ENCODE peak calls at places on chromosomes 16 and 17, in five cellular contexts. D, H, K, O and P are unnamed samples.

GRCh38 chr16:91484-91883 is 13.5 kb downstream of the MPG start:
- DNase-seq in K (no peak), D (no peak), O (peak), H (no peak), P (peak)

GRCh38 chr16:89134269-89134668 is 37.3 kb upstream of the CDH15 start:
- DNase-seq in O (no peak), K (no peak), D (peak), H (no peak), P (no peak)

GRCh38 chr16:49936791-49937190 is 80.9 kb upstream of the ZNF423 start:
- DNase-seq in H (no peak), O (no peak), K (no peak), D (no peak), P (no peak)

GRCh38 chr16:4694664-4695451 is 1.5 kb downstream of the NUDT16L1 start:
- DNase-seq in D (no peak), O (no peak), H (no peak), K (no peak), P (peak)

GRCh38 chr17:80109713-80110446 is 8.5 kb downstream of the GAA start:
- DNase-seq in K (no peak), D (no peak), O (no peak), H (no peak), P (no peak)

GRCh38 chr16:85430523-85431381 is 182.4 kb upstream of the GSE1 start:
- DNase-seq in K (no peak), O (no peak), H (no peak), D (peak), P (no peak)

GRCh38 chr17:67281053-67281452 is 36.1 kb upstream of the HELZ start:
- DNase-seq in O (no peak), K (no peak), D (peak), H (no peak), P (no peak)

GRCh38 chr17:66957951-66958579 is 6.4 kb upstream of the CACNG4 start:
- DNase-seq in H (no peak), O (no peak), D (no peak), K (no peak), P (no peak)

GRCh38 chr17:48335858-48336500 is 94.0 kb downstream of the SKAP1 start:
- DNase-seq in K (no peak), D (no peak), O (no peak), H (no peak), P (no peak)

GRCh38 chr17:76268015-76268749 is 3.0 kb downstream of the UBALD2 start:
- DNase-seq in K (peak), O (peak), H (no peak), D (peak), P (peak)

GRCh38 chr17:77160877-77161530 is 20.2 kb downstream of the SEC14L1 start:
- DNase-seq in K (no peak), O (no peak), H (no peak), D (no peak), P (no peak)

GRCh38 chr16:86980644-86981043 is 336.5 kb downstream of the C16orf95 start:
- DNase-seq in O (no peak), K (no peak), D (peak), H (no peak), P (no peak)

GRCh38 chr17:51703364-51704341 is 443.3 kb downstream of the UTP18 start:
- DNase-seq in K (no peak), O (peak), H (peak), D (no peak), P (peak)

GRCh38 chr16:4675864-4676786 is 17.2 kb upstream of the NUDT16L1 start:
- DNase-seq in K (no peak), D (no peak), H (no peak), O (no peak), P (peak)

GRCh38 chr16:72312862-72313261 is 140.9 kb upstream of the PMFBP1 start:
- DNase-seq in K (no peak), O (no peak), D (no peak), H (no peak), P (no peak)

GRCh38 chr17:57892146-57892819 is 42.4 kb upstream of the MRPS23 start:
- DNase-seq in K (peak), O (peak), D (peak), H (peak), P (peak)

GRCh38 chr17:66373944-66374817 is 71.8 kb downstream of the PRKCA start:
- DNase-seq in H (peak), O (no peak), K (peak), D (peak), P (peak)

DNA sequence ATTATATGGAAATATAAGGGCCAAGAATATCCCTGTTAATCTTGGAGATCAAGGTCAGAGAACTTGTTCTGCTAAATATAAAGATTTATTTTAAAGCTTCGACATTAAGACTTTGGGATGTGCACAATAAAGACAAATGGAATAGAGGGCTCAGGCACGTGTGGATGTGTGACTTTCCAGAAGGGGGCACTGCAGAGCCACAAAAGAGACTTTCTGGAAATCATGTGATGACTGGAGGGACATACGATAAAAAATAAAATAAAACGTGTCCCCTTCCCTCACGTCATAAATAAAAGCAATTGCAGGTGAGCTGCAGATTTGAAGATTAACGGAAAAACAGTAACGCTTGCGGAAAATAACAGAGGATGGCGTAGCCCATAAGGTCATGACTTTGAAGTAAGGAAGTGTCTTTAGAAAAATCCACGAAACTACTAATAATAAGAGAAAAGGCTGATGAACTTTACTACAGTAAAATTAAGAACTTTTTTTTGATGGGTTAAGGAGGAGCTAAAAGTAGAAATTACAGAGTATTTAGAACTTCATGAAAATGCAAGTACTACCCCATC is 9.4 kb upstream of the ENGASE start:
- DNase-seq in H (peak), O (peak), D (peak), K (no peak), P (peak)
- TF ChIP-seq CTCF in H (peak), O (peak), D (peak), K (peak), P (peak)

DNA sequence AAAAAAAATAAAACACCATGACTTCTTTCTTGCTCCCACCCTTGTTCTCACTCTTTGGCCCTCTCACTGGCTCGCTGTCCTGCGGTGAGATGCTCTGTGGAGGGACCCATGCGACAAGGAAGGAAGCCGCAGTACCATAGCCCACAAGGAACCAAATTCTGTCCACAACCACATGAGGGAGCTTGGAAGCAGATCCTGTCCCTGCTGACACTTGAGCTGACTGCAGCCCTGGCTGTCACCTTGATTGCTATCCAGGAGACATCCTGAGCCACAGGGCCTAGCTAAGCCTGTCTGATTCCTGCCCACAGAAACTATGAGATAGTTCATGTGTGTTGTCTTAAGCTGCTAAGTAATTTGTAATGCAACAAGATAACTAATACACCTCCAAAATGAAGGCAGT is 4.8 kb upstream of the MT2A start:
- DNase-seq in K (no peak), H (peak), D (no peak), O (peak), P (peak)
- TF ChIP-seq CTCF in K (peak), H (peak), D (no peak), O (peak), P (peak)

DNA sequence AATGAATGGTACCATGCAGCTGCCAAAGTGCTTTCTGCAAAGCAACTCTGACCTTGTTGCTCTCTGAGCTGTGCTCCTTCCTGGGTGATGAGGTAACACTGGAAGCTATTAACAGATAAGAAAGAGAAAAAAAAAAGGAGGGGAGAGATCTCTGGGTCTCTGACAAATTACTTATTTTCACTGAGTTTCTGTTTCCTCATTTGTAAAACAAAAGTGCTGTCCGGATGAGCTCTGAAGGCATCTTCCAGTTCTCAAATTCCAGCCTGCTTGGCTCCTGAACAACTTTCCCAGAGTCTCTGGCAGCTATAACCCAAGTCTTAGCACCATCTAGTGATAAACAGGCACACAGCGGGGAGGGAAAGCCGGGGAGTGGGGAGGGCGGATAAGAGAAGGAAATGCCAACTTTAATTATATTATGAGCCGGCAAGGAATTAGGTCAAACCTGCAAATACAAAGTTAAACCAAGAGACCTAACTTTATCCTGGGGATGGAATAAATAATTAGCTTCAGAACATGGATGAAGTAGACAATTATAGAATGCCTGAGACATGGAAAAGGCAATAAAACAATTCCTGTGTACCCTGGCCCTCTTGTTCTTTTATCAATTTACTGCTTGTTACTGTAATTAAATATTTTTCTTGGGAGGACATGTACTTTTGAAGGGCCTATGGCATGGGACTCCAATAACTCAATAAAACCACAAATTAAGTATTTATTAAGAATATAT is 61.3 kb upstream of the KIFC3 start:
- DNase-seq in D (no peak), O (peak), K (peak), H (peak), P (peak)
- TF ChIP-seq CTCF in D (no peak), O (peak), K (peak), H (peak), P (peak)

GRCh38 chr16:57752203-57752580 is 16.6 kb downstream of the KATNB1 start:
- DNase-seq in D (no peak), O (no peak), H (no peak), K (no peak), P (no peak)
- TF ChIP-seq CTCF in D (no peak), O (no peak), H (no peak), K (no peak), P (no peak)

GRCh38 chr17:38867179-38867994 is 2.5 kb upstream of the LASP1 start:
- DNase-seq in H (peak), O (peak), D (peak), K (peak), P (peak)
- TF ChIP-seq CTCF in H (peak), O (peak), D (peak), K (no peak), P (no peak)